ENCODE peak calls at places on chromosomes 3 and 15, in nine cellular contexts. F is pancreas, O is cardiac muscle cell, Z is heart left ventricle, X is tibial nerve, T is stomach, L is NB4, B is Peyer's patch, S is GM12865. G is an unnamed sample.
A peak's percentile ranks its signal among the peaks of the same experiment; 100 is the strongest.

GRCh38 chr3:107235923-107236315 is 141.3 kb upstream of the CCDC54 start:
- DNase-seq in F (no peak), O (peak; percentile 80), Z (peak; percentile 31), X (peak; percentile 27), T (no peak), L (peak; percentile 77), B (peak; percentile 60), S (peak; percentile 68), G (peak; percentile 67)

GRCh38 chr3:125117631-125118191 is 61.9 kb upstream of the HEG1 start:
- DNase-seq in F (no peak), O (no peak), Z (no peak), X (no peak), T (no peak), L (no peak), B (no peak), S (no peak), G (no peak)

GRCh38 chr3:158849747-158850146 is 47.9 kb downstream of the MFSD1 start:
- DNase-seq in F (no peak), O (no peak), Z (no peak), X (no peak), T (no peak), L (no peak), B (no peak), S (no peak), G (no peak)

GRCh38 chr15:68556139-68556990 is 22.4 kb upstream of the CORO2B start:
- DNase-seq in F (no peak), O (no peak), Z (no peak), X (no peak), T (no peak), L (no peak), B (no peak), S (no peak), G (no peak)

GRCh38 chr3:174441588-174442316 is 417.4 kb upstream of the NAALADL2 start:
- DNase-seq in F (no peak), O (no peak), Z (no peak), X (no peak), T (no peak), L (peak; percentile 3), B (no peak), S (no peak), G (no peak)

GRCh38 chr3:171971919-171972526 is 67.4 kb upstream of the FNDC3B start:
- DNase-seq in F (no peak), O (no peak), Z (no peak), X (no peak), T (no peak), L (no peak), B (no peak), S (no peak), G (no peak)

GRCh38 chr15:31049122-31049521 is 52.4 kb downstream of the TRPM1 start:
- DNase-seq in F (no peak), O (no peak), Z (no peak), X (no peak), T (no peak), L (peak; percentile 72), B (no peak), S (no peak), G (no peak)

GRCh38 chr3:71543371-71544016 is 40.0 kb downstream of the FOXP1 start:
- DNase-seq in F (no peak), O (no peak), Z (no peak), X (no peak), T (no peak), L (peak; percentile 76), B (no peak), S (no peak), G (no peak)

GRCh38 chr3:61719278-61719977 is 158.1 kb downstream of the PTPRG start:
- DNase-seq in F (no peak), O (no peak), Z (peak; percentile 42), X (no peak), T (no peak), L (no peak), B (no peak), S (no peak), G (no peak)

GRCh38 chr3:146071636-146072035 is 89.3 kb downstream of the PLOD2 start:
- DNase-seq in F (no peak), O (no peak), Z (no peak), X (no peak), T (no peak), L (no peak), B (no peak), S (no peak), G (no peak)

GRCh38 chr3:54062546-54062945 is 59.8 kb upstream of the CACNA2D3 start:
- DNase-seq in F (no peak), O (no peak), Z (no peak), X (no peak), T (no peak), L (no peak), B (no peak), S (no peak), G (no peak)

GRCh38 chr3:44024194-44024593 is 217.5 kb upstream of the TOPAZ1 start:
- DNase-seq in F (no peak), O (no peak), Z (no peak), X (no peak), T (no peak), L (no peak), B (no peak), S (no peak), G (no peak)

GRCh38 chr3:112736802-112737566 is 96.0 kb upstream of the CCDC80 start:
- DNase-seq in F (no peak), O (peak; percentile 15), Z (no peak), X (no peak), T (no peak), L (no peak), B (no peak), S (peak; percentile 8), G (no peak)

GRCh38 chr3:187958432-187959003 is 195.4 kb upstream of the LPP start:
- DNase-seq in F (no peak), O (no peak), Z (no peak), X (no peak), T (peak; percentile 34), L (no peak), B (peak; percentile 80), S (no peak), G (no peak)

GRCh38 chr3:107065094-107065861 is 312.0 kb upstream of the CCDC54 start:
- DNase-seq in F (no peak), O (no peak), Z (no peak), X (peak; percentile 19), T (no peak), L (no peak), B (no peak), S (no peak), G (no peak)

GRCh38 chr3:135930243-135930642 is 35.3 kb upstream of the PPP2R3A start:
- DNase-seq in F (no peak), O (peak; percentile 23), Z (no peak), X (no peak), T (no peak), L (no peak), B (no peak), S (no peak), G (no peak)

DNA sequence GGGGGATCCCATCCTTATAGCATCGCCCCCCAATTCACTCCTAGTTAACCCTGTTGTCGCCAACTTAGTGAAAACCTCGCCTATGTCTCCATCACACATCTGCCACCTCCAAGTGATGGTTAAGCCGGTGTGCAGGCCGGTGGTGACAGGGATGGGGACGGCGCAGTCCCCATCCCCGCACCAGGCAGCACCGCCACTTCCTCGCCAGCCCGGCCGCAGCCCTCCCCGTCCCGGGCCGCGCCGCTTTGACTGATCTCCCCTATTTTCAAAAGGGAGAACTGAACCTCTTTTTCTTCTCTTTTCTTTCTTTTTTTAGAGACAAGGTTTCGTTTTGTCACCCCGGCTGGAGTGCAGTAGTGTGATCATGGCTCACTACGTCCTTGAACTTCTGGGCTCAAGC is 11.3 kb upstream of the MOBP start:
- DNase-seq in F (no peak), O (no peak), Z (no peak), X (no peak), T (no peak), L (no peak), B (no peak), S (no peak), G (no peak)
- H3K4me3 ChIP-seq in F (no peak overlapping the region), O (no peak overlapping the region), Z (no peak overlapping the region), X (no peak overlapping the region), T (no peak overlapping the region), L (no peak overlapping the region), B (no peak overlapping the region), S (no peak overlapping the region), G (no peak overlapping the region)

GRCh38 chr15:82810061-82810862 is 834 bp downstream of the WHAMM start:
- DNase-seq in F (peak; percentile 66), O (peak; percentile 72), Z (peak; percentile 34), X (no peak), T (peak; percentile 58), L (peak; percentile 75), B (peak; percentile 61), S (peak; percentile 51), G (no peak)
- TF ChIP-seq CTCF in F (no peak), O (no peak), Z (no peak), X (no peak), T (no peak), L (no peak), B (no peak), S (no peak), G (no peak)

DNA sequence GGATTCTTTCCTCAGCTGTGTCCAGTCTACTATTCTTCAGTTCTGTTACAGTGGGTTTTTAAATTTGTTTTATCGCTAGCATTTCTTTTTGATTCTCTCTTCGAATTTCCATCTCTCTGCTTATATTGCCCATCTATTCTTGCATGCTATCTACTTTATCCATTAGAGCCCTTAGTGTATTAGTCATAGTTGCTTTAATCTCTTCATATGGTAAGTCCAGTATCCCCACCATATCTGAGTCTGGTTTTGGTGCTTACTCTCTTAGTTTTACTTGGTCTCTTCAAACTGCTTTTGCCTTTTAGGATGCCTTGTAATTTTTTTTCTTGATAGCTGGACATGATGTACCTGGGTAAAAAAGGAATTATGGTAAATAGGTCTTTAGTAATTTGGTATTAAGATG is 9.1 kb downstream of the TIMMDC1 start:
- DNase-seq in F (no peak), O (no peak), Z (no peak), X (no peak), T (no peak), L (no peak), B (no peak), S (no peak), G (no peak)
- H3K4me3 ChIP-seq in F (no peak overlapping the region), O (no peak overlapping the region), Z (no peak overlapping the region), X (no peak overlapping the region), T (no peak overlapping the region), L (no peak overlapping the region), B (no peak overlapping the region), S (no peak overlapping the region), G (no peak overlapping the region)

DNA sequence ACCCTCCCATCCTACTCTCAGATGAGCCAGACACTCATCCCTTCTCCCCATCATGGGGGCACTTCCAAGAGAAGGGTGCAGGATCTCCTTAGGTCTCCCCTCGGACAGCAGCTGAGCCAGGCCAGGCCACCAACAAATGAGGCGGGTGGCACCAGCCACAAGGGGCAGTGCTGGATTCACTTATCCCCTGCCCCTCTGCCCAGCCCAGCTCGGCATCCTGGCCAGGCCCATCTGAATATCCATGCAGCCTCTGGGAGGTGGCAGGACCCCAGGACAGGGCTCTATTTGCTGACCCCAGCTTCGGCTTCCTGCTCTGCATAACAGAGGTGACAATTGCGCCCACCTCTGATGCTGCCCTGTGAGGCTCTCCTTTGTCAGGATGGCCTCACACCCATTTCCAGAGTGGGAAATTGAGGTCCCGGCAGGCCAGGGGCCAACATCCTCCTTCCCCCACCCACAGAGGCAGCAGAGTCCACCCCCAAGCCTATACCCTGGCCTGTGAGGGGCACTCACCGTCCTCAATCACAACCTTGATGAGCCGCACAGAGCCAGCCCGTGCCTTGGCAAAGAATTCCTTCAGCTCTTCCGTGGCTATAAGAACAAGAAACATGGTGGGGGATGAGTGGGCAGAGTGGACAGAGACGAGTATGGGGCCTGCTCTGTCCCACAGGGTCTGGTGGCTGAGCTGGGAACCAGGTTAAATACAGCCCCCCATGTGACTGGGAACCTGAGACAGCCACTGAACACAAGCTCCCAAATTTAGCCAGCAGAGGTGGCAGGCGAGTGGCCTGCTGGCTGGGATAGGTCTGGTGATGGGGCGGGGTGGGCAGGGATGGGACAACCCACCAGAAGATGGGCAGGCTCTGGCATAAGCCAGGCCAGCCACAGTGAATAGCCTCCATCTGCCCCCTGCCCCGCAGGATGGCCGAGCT is 4.2 kb downstream of the TWF2 start:
- DNase-seq in F (no peak), O (no peak), Z (peak; percentile 65), X (no peak), T (no peak), L (no peak), B (no peak), S (no peak), G (no peak)
- TF ChIP-seq CTCF in F (no peak), O (no peak), Z (no peak), X (no peak), T (no peak), L (no peak), B (no peak), S (no peak), G (no peak)

G was measured in HFF-Myc.